ENCODE peak calls at places on chromosomes 12 and 14, in six cellular contexts. A, L, E, Y, K and M are unnamed samples.

GRCh38 chr12:117019866-117020265 is 79.3 kb downstream of the TESC start:
- DNase-seq in A (no peak), L (no peak), E (no peak), Y (no peak), K (no peak), M (no peak)

GRCh38 chr14:80959448-80960006 is 4.1 kb downstream of the TSHR start:
- DNase-seq in A (no peak), L (no peak), E (no peak), Y (no peak), K (peak), M (peak)

GRCh38 chr12:128914908-128915563 is 61.8 kb downstream of the GLT1D1 start:
- DNase-seq in A (no peak), L (no peak), E (no peak), Y (no peak), K (no peak), M (peak)

GRCh38 chr12:58487280-58488141 is 432.8 kb downstream of the LRIG3 start:
- DNase-seq in A (peak), L (no peak), E (no peak), Y (no peak), K (no peak), M (peak)

GRCh38 chr12:90682398-90682797 is 272.6 kb downstream of the CCER1 start:
- DNase-seq in A (peak), L (no peak), E (no peak), Y (no peak), K (no peak), M (no peak)

GRCh38 chr12:102430661-102431060 is 49.7 kb downstream of the IGF1 start:
- DNase-seq in A (peak), L (no peak), E (peak), Y (no peak), K (no peak), M (no peak)

GRCh38 chr14:59870277-59871165 is at the start of gene RTN1:
- DNase-seq in A (peak), L (peak), E (peak), Y (no peak), K (peak), M (peak)

GRCh38 chr12:13270817-13271216 is 74.3 kb downstream of the EMP1 start:
- DNase-seq in A (no peak), L (no peak), E (no peak), Y (no peak), K (no peak), M (no peak)

GRCh38 chr14:21251215-21251614 is 18.0 kb downstream of the HNRNPC start:
- DNase-seq in A (no peak), L (no peak), E (no peak), Y (no peak), K (no peak), M (no peak)

GRCh38 chr12:2627343-2628191 is 167.2 kb upstream of the FKBP4 start:
- DNase-seq in A (no peak), L (no peak), E (no peak), Y (no peak), K (no peak), M (no peak)

GRCh38 chr14:104086210-104086660 is 735 bp downstream of the ASPG start:
- DNase-seq in A (no peak), L (no peak), E (no peak), Y (no peak), K (no peak), M (no peak)

GRCh38 chr12:47822386-47822785 is 2.7 kb upstream of the HDAC7 start:
- DNase-seq in A (no peak), L (no peak), E (no peak), Y (no peak), K (no peak), M (no peak)

GRCh38 chr12:47819902-47820630 is at the start of gene HDAC7:
- DNase-seq in A (peak), L (peak), E (peak), Y (peak), K (peak), M (peak)

GRCh38 chr12:47821346-47821706 is 1.6 kb upstream of the HDAC7 start:
- DNase-seq in A (no peak), L (no peak), E (no peak), Y (no peak), K (no peak), M (no peak)

GRCh38 chr12:47819544-47819901 is 180 bp downstream of the HDAC7 start:
- DNase-seq in A (no peak), L (no peak), E (no peak), Y (no peak), K (no peak), M (no peak)

GRCh38 chr12:47820631-47821345 is 1.1 kb upstream of the HDAC7 start:
- DNase-seq in A (peak), L (peak), E (peak), Y (peak), K (peak), M (no peak)
- TF ChIP-seq POLR2A in A (no peak), L (peak), E (peak), Y (peak), K (peak), M (no peak)

GRCh38 chr14:86050072-86050683 is 520.2 kb downstream of the FLRT2 start:
- DNase-seq in A (no peak), L (no peak), E (no peak), Y (no peak), K (no peak), M (no peak)

GRCh38 chr14:86052868-86053267 is 522.9 kb downstream of the FLRT2 start:
- DNase-seq in A (no peak), L (no peak), E (no peak), Y (no peak), K (no peak), M (no peak)

GRCh38 chr14:86057018-86057667 is 527.2 kb downstream of the FLRT2 start:
- DNase-seq in A (peak), L (peak), E (no peak), Y (no peak), K (peak), M (peak)

DNA sequence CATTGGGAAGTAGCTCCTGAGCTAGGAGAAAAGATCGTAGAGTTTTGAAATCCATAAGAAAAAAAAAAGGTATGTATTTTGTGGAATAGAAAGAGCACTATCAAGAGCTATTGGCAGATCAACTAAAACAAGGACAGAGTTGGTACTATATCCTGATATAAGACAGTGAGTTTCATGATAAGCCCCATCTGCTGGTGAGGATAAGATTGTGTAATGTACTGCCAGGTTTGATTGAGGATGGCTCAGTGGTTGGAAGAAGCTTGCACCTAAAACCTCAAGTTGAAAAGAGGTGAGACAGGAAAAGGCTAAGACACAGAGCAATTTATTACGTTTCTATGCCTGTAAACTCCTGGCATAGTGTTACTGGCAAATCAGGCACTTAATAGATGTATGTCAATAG is 525.6 kb downstream of the FLRT2 start:
- DNase-seq in A (peak), L (no peak), E (no peak), Y (no peak), K (no peak), M (peak)
- TF ChIP-seq CTCF in A (peak), L (peak), E (no peak), Y (no peak), K (no peak), M (no peak)

GRCh38 chr12:53220857-53221202 is 11.2 kb downstream of the RARG start:
- DNase-seq in A (peak), L (peak), E (peak), Y (peak), K (peak), M (peak)
- TF ChIP-seq POLR2A in A (no peak), L (no peak), E (no peak), Y (peak), K (no peak), M (no peak)

GRCh38 chr12:79174656-79175055 is 310.1 kb downstream of the SYT1 start:
- DNase-seq in A (peak), L (no peak), E (no peak), Y (peak), K (no peak), M (peak)
- TF ChIP-seq CTCF in A (peak), L (peak), E (no peak), Y (peak), K (no peak), M (no peak)